ENCODE peak calls at places on chromosomes 1 and 21, in six cellular contexts. Y is GM12864, F is left ventricle myocardium inferior, B is dorsolateral prefrontal cortex, E is NB4, Z is bronchial epithelial cell. D is an unnamed sample.

GRCh38 chr1:232627645-232628334 is 2.1 kb downstream of the SIPA1L2 start:
- DNase-seq in Y (no peak), F (no peak), B (no peak), E (peak), Z (peak), D (no peak)

GRCh38 chr1:157348538-157349480 is 203.5 kb downstream of the FCRL5 start:
- DNase-seq in Y (no peak), F (no peak), B (no peak), E (no peak), Z (no peak), D (no peak)

GRCh38 chr1:186960866-186961265 is 132.1 kb downstream of the PLA2G4A start:
- DNase-seq in Y (no peak), F (no peak), B (no peak), E (peak), Z (no peak), D (no peak)

GRCh38 chr21:34280389-34280795 is 83.4 kb upstream of the KCNE2 start:
- DNase-seq in Y (no peak), F (peak), B (no peak), E (no peak), Z (peak), D (peak)

GRCh38 chr1:7676274-7676945 is 94.7 kb upstream of the VAMP3 start:
- DNase-seq in Y (no peak), F (no peak), B (no peak), E (no peak), Z (no peak), D (no peak)

GRCh38 chr1:229130028-229130668 is 140.8 kb upstream of the RAB4A start:
- DNase-seq in Y (no peak), F (no peak), B (no peak), E (peak), Z (no peak), D (no peak)

GRCh38 chr1:68496680-68497357 is at the start of gene DEPDC1:
- DNase-seq in Y (peak), F (peak), B (peak), E (peak), Z (peak), D (peak)

GRCh38 chr21:26072891-26073615 is 97.5 kb downstream of the APP start:
- DNase-seq in Y (no peak), F (no peak), B (no peak), E (no peak), Z (no peak), D (no peak)

GRCh38 chr1:173669491-173669941 is at the start of gene ANKRD45:
- DNase-seq in Y (no peak), F (peak), B (peak), E (no peak), Z (no peak), D (peak)

GRCh38 chr1:228021526-228022030 is 14.8 kb downstream of the WNT3A start:
- DNase-seq in Y (no peak), F (no peak), B (peak), E (no peak), Z (peak), D (no peak)

GRCh38 chr1:234135501-234135900 is 231.0 kb downstream of the SLC35F3 start:
- DNase-seq in Y (no peak), F (no peak), B (no peak), E (no peak), Z (no peak), D (no peak)

GRCh38 chr1:154856544-154856943 is 13.5 kb downstream of the KCNN3 start:
- DNase-seq in Y (no peak), F (no peak), B (no peak), E (no peak), Z (no peak), D (no peak)

GRCh38 chr1:116325922-116326321 is 47.1 kb upstream of the ATP1A1 start:
- DNase-seq in Y (peak), F (no peak), B (no peak), E (no peak), Z (no peak), D (no peak)

GRCh38 chr1:96388421-96389310 is 332.9 kb upstream of the PTBP2 start:
- DNase-seq in Y (no peak), F (no peak), B (no peak), E (no peak), Z (no peak), D (no peak)

GRCh38 chr1:221431068-221431651 is 310.7 kb downstream of the DUSP10 start:
- DNase-seq in Y (no peak), F (no peak), B (no peak), E (no peak), Z (no peak), D (no peak)
- TF ChIP-seq CTCF in Y (no peak), F (peak), B (no peak), E (no peak), Z (no peak), D (no peak)

DNA sequence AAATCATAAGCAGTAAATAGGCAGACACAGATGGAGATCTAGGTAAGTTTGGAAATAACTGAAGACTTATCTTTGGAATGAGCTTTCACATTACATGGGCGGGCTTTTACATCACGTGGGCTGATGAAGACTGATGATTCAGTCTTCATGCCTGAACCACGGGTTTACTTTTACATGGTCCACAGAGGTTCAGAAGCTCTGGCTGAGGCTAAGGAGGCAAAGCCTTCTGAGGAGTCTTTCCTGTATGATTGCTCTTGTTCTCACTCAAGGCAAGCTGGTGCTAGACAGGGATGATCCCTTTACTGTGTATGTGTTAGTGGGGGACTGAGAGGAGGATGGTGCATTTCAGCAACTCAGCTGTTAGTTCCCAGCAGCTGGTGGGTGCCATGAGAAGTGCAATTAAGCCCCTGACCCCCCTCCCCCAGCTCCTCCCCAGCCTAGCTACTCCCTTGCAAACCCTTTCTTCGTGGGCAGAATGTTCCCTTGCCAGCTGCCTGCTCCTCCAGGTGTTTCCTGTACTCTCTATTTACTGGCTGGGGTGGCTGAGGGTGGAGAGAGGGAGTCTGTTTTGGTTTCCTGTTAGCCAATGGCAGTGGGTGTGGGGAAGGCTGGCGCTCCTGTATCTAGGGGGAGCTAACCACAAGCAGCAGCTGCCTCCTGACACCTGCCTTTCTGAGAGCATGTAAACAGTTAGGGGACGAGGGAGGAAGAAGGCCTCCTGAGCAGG is 15.4 kb downstream of the BTG2 start:
- DNase-seq in Y (peak), F (peak), B (no peak), E (peak), Z (peak), D (peak)
- TF ChIP-seq CTCF in Y (no peak), F (no peak), B (no peak), E (no peak), Z (no peak), D (no peak)

GRCh38 chr21:32392880-32393676 is at the start of gene URB1:
- DNase-seq in Y (peak), F (peak), B (peak), E (peak), Z (peak), D (peak)
- TF ChIP-seq CTCF in Y (no peak), F (no peak), B (no peak), E (no peak), Z (peak), D (no peak)

GRCh38 chr21:43357708-43358430 is 69.1 kb downstream of the SIK1 start:
- DNase-seq in Y (no peak), F (no peak), B (no peak), E (no peak), Z (no peak), D (no peak)
- TF ChIP-seq CTCF in Y (no peak), F (no peak), B (no peak), E (no peak), Z (no peak), D (no peak)

DNA sequence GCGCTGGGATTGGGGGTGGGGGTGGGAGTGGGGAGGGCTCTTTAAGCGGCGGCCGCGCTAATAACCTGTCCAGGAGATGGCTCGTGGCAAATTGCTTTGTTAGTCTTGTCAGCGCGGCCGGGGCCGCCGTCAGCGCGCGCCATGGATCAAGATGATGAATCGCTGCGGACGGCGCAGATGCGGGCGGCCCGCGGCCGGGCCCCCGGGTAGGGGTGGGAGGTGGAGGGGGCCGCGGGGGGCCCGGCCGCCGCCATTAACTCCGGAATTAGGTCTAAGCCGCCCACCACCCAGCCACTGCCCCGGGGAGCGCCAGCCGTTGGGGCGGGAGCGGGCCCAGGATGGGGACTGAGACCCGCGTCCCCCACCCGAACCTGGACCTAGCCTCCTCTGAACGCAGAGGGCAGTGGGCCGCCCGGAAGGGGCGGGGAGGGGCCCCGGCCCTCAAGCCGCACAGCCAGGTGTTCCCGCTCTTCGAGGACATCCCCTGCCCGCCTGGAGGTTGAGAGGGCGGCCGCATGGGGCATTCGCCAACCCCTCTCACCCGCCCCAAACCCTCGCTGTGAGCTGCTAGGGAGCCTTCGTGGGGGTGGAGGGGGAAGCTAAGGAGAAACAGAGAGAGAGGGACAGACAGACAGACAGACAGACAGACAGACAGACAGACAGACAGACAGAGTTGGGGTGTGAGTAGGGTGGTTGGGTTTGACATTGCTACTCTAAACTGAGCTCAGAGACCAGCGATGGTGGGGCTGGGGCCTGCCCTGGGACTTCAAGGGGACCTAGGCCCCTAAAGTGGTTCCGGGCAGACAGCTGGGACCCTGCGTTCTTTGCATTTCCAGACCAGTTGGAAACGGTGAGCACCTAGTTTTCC is 3.8 kb upstream of the DMBX1 start:
- DNase-seq in Y (no peak), F (no peak), B (no peak), E (no peak), Z (no peak), D (no peak)
- TF ChIP-seq CTCF in Y (no peak), F (no peak), B (no peak), E (no peak), Z (no peak), D (no peak)

DNA sequence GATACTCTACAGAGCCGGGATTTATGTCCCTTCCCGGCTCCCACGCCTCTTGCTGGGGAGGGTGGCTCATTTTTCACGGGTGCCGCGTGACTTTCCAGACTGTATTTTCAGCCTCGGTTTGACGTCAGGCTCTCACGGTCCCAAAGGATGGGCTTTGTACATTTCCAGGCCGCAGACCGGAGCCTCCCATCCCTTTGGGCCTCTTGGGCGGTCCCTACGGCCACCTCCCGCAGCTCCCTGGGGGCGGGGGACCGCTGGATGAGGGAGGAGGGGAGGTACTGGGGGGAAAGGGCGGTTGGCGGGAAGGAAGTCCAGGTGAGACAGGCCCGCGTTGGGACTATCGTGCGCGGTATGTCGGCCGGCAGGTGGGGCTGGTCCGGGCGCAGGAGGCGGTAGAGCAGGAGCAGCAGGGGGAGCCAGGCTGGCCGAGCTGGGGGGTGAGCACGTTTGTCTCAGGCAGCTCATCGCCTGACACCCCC is 17.9 kb downstream of the UBL4B start:
- DNase-seq in Y (no peak), F (peak), B (no peak), E (no peak), Z (no peak), D (no peak)
- TF ChIP-seq CTCF in Y (peak), F (peak), B (peak), E (no peak), Z (peak), D (no peak)

DNA sequence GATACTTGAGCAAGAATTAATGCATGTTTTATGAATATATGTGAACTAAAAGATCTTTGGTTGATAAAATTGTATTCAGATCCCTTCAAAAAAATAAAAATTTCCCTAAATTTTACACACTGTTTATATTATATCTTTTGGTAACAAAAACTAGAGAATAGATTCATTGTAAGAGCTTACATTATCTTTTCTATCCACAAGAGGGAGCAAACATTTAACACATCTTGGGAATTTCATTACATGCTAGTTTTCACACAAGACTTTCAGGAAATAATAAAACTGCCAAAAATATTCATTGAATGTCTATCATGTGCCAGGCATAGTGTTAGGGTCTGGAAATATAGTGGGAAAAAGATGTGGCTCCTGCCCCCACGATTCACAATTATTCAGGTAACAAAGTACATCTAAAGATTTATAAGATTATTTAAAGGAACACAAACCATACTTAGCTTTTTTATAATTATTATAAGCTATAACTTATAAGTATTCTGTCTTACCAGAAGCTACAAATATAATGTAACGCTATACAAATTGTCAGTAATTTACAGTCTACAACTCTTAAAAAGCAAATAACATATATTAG is 30.6 kb downstream of the FAF1 start:
- DNase-seq in Y (no peak), F (no peak), B (no peak), E (peak), Z (peak), D (no peak)
- TF ChIP-seq CTCF in Y (peak), F (peak), B (peak), E (no peak), Z (peak), D (peak)

GRCh38 chr21:33021667-33022066 is 4.1 kb upstream of the OLIG2 start:
- DNase-seq in Y (no peak), F (no peak), B (no peak), E (no peak), Z (no peak), D (no peak)
- TF ChIP-seq CTCF in Y (no peak), F (no peak), B (no peak), E (no peak), Z (no peak), D (no peak)

GRCh38 chr1:159786966-159787365 is 6.2 kb downstream of the DUSP23 start:
- DNase-seq in Y (no peak), F (no peak), B (no peak), E (no peak), Z (peak), D (no peak)

GRCh38 chr1:159786465-159786864 is 5.7 kb downstream of the DUSP23 start:
- DNase-seq in Y (no peak), F (no peak), B (no peak), E (no peak), Z (peak), D (no peak)

GRCh38 chr1:159791461-159791860 is 10.7 kb downstream of the DUSP23 start:
- DNase-seq in Y (no peak), F (no peak), B (no peak), E (no peak), Z (no peak), D (no peak)

GRCh38 chr1:159795534-159795933 is 6.6 kb upstream of the FCRL6 start:
- DNase-seq in Y (no peak), F (no peak), B (no peak), E (no peak), Z (no peak), D (no peak)

DNA sequence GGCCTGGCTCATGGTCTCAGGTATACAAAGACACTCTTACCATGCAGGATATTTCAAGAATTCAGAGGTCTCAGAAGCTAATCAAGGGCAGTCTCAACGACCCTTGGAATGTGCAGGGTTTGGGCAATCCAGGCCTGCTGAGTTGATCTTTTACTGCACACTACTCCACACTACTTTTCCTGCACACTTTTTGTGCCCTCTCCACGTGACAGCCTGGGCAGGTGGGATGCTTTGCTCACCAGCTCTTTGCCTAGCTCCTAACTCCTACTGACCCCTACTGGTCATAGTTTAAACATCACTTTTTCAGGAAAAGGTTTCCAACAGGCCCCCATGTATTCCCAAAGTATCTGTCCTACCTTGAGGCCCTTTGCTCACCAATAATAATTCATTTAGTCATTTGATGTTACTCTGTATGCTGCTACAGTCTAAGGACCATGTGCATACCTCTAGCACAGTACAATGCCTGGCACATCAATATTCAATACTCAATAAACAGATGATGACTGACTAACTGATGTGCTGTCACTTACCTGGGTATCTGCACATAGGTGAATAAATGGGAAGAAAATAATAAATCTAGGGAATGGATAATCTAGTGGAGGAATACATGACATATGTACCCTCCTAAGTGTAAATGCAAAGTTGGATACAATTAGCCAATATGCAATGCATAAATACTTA is 9.6 kb downstream of the DUSP23 start:
- DNase-seq in Y (no peak), F (no peak), B (no peak), E (peak), Z (peak), D (no peak)
- TF ChIP-seq CTCF in Y (peak), F (peak), B (peak), E (peak), Z (peak), D (peak)

D was measured in lung.